ENCODE peak calls at places on chromosome 3, in eight cellular contexts. A, T, N, Q, L, O, S and U are unnamed samples.

GRCh38 chr3:136251511-136251910 is 1.4 kb downstream of the PCCB start:
- DNase-seq in A (peak; percentile 63), T (no peak), N (no peak), Q (no peak), L (no peak), O (no peak), S (no peak), U (no peak)

GRCh38 chr3:43155464-43156121 is 49.7 kb upstream of the POMGNT2 start:
- DNase-seq in A (peak; percentile 88), T (no peak), N (peak; percentile 83), Q (peak; percentile 85), L (peak; percentile 66), O (no peak), S (peak; percentile 77), U (peak; percentile 76)

GRCh38 chr3:16604433-16604832 is 790 bp downstream of the DAZL start:
- DNase-seq in A (no peak), T (no peak), N (no peak), Q (no peak), L (no peak), O (no peak), S (no peak), U (no peak)

GRCh38 chr3:188021041-188021440 is 132.9 kb upstream of the LPP start:
- DNase-seq in A (no peak), T (no peak), N (peak; percentile 13), Q (peak; percentile 61), L (no peak), O (no peak), S (no peak), U (peak; percentile 40)

GRCh38 chr3:171768281-171768925 is 41.9 kb downstream of the PLD1 start:
- DNase-seq in A (no peak), T (no peak), N (no peak), Q (no peak), L (no peak), O (no peak), S (no peak), U (no peak)

GRCh38 chr3:102532901-102533300 is 98.1 kb downstream of the ZPLD1 start:
- DNase-seq in A (no peak), T (no peak), N (peak; percentile 4), Q (peak; percentile 46), L (no peak), O (no peak), S (no peak), U (peak; percentile 80)

GRCh38 chr3:4723921-4724698 is 231.0 kb downstream of the ITPR1 start:
- DNase-seq in A (no peak), T (no peak), N (no peak), Q (no peak), L (no peak), O (no peak), S (no peak), U (no peak)

GRCh38 chr3:16665282-16665741 is 60.1 kb upstream of the DAZL start:
- DNase-seq in A (no peak), T (no peak), N (no peak), Q (peak; percentile 58), L (no peak), O (no peak), S (no peak), U (peak; percentile 60)

GRCh38 chr3:28989646-28990089 is 291.2 kb upstream of the RBMS3 start:
- DNase-seq in A (peak; percentile 35), T (no peak), N (peak; percentile 45), Q (no peak), L (no peak), O (no peak), S (no peak), U (no peak)

GRCh38 chr3:103698646-103699045 is 1263.8 kb downstream of the ZPLD1 start:
- DNase-seq in A (no peak), T (no peak), N (no peak), Q (no peak), L (no peak), O (no peak), S (no peak), U (no peak)

GRCh38 chr3:5037828-5038227 is 58.6 kb downstream of the BHLHE40 start:
- DNase-seq in A (no peak), T (no peak), N (no peak), Q (no peak), L (no peak), O (no peak), S (no peak), U (no peak)

GRCh38 chr3:39499651-39500273 is 32.3 kb downstream of the MOBP start:
- DNase-seq in A (peak; percentile 75), T (no peak), N (no peak), Q (no peak), L (no peak), O (no peak), S (no peak), U (no peak)

GRCh38 chr3:183252973-183253363 is at the start of gene B3GNT5:
- DNase-seq in A (peak; percentile 95), T (no peak), N (no peak), Q (no peak), L (no peak), O (no peak), S (no peak), U (peak; percentile 38)

GRCh38 chr3:102179321-102180290 is 255.2 kb upstream of the ZPLD1 start:
- DNase-seq in A (peak; percentile 68), T (no peak), N (peak; percentile 58), Q (peak; percentile 37), L (no peak), O (no peak), S (no peak), U (no peak)

GRCh38 chr3:39869890-39870289 is 60.5 kb downstream of the MYRIP start:
- DNase-seq in A (no peak), T (no peak), N (no peak), Q (no peak), L (no peak), O (no peak), S (no peak), U (no peak)

GRCh38 chr3:53544357-53544756 is 49.9 kb downstream of the CACNA1D start:
- DNase-seq in A (peak; percentile 37), T (no peak), N (no peak), Q (no peak), L (no peak), O (peak; percentile 40), S (no peak), U (no peak)

GRCh38 chr3:185059766-185060165 is 93.1 kb downstream of the C3orf70 start:
- DNase-seq in A (no peak), T (no peak), N (no peak), Q (no peak), L (no peak), O (no peak), S (no peak), U (no peak)

GRCh38 chr3:38689774-38690173 is 40.3 kb upstream of the SCN5A start:
- DNase-seq in A (no peak), T (no peak), N (peak; percentile 17), Q (peak; percentile 3), L (no peak), O (no peak), S (no peak), U (no peak)

GRCh38 chr3:117346878-117347277 is 637.3 kb downstream of the TUSC7 start:
- DNase-seq in A (no peak), T (no peak), N (no peak), Q (no peak), L (no peak), O (no peak), S (no peak), U (no peak)

GRCh38 chr3:153038779-153039178 is 123.2 kb upstream of the RAP2B start:
- DNase-seq in A (peak; percentile 53), T (no peak), N (no peak), Q (no peak), L (no peak), O (peak; percentile 23), S (no peak), U (no peak)

GRCh38 chr3:14505001-14505802 is 34.9 kb downstream of the GRIP2 start:
- DNase-seq in A (no peak), T (peak; percentile 40), N (no peak), Q (no peak), L (no peak), O (no peak), S (no peak), U (no peak)

DNA sequence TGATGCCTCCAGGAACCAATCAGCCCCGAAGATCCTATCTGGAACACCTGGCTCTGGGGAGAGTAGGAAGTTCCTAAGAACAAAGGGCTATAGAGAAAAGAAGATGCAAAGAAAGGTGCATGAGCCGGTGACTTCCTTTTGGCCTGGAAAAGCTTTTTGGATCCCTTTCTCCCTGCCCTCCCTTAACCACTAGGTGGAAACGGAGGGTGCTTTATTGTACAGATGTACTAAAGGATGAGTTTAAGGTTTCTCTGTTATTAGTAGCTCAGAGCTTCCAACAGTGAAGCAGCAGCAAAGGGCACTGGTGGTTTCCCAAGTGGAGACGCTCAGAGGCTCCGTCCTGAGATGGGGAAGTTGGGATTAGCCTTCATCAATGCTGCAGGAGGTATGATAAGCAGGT is 6.0 kb upstream of the ADGRG7 start:
- DNase-seq in A (peak; percentile 58), T (no peak), N (peak; percentile 54), Q (peak; percentile 46), L (no peak), O (no peak), S (peak; percentile 43), U (peak; percentile 58)
- TF ChIP-seq CTCF in A (peak; percentile 76), T (no peak), N (peak; percentile 52), Q (peak; percentile 66), L (no peak), O (peak; percentile 66), S (peak; percentile 53), U (peak; percentile 61)

DNA sequence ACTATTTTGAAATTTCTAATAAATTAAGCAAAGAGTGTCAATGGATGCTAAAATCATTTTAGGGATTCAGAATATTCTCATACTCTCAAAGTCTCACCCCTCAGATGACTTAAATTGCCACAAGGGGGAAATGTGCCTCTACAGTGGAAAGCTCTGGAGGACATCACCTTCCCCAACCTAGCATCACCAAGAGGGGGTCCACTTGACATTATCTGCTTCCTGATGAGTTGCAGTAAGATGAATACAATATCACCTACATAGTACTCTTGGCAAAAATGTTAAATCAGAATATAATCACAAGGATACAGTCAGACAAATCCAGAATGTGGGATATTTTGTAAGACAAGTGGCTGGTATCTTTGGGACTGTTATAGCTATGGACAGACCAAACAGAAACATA is 290.1 kb downstream of the MFSD1 start:
- DNase-seq in A (no peak), T (no peak), N (no peak), Q (no peak), L (no peak), O (no peak), S (no peak), U (no peak)
- TF ChIP-seq CTCF in A (no peak), T (no peak), N (no peak), Q (no peak), L (no peak), O (no peak), S (no peak), U (no peak)

GRCh38 chr3:33915796-33916589 is 117.6 kb downstream of the PDCD6IP start:
- DNase-seq in A (peak; percentile 54), T (no peak), N (peak; percentile 28), Q (peak; percentile 41), L (no peak), O (no peak), S (peak; percentile 40), U (peak; percentile 55)
- TF ChIP-seq CTCF in A (peak; percentile 43), T (no peak), N (peak; percentile 45), Q (peak; percentile 49), L (peak; percentile 31), O (peak; percentile 56), S (peak; percentile 34), U (peak; percentile 33)

GRCh38 chr3:70905496-70905895 is 593.1 kb upstream of the MDFIC2 start:
- DNase-seq in A (no peak), T (no peak), N (no peak), Q (no peak), L (no peak), O (no peak), S (no peak), U (no peak)
- TF ChIP-seq CTCF in A (no peak), T (no peak), N (no peak), Q (no peak), L (no peak), O (no peak), S (no peak), U (no peak)